ENCODE peak calls at places on chromosomes 4 and X, in seven cellular contexts. One of them, this sample, is unnamed.

GRCh38 chrX:77347572-77347971 is 99.6 kb upstream of the FGF16 start:
- DNase-seq in cardiac muscle cell: no peak
- DNase-seq in brain microvascular endothelial cell: no peak
- DNase-seq in stomach: no peak
- DNase-seq in LNCaP clone FGC: no peak
- DNase-seq in psoas muscle: no peak
- DNase-seq in A549: no peak
- DNase-seq in this sample: no peak

GRCh38 chr4:101790521-101791188 is at the start of gene BANK1:
- DNase-seq in stomach: peak
- DNase-seq in psoas muscle: peak
- DNase-seq in LNCaP clone FGC: no peak
- DNase-seq in A549: peak
- DNase-seq in cardiac muscle cell: peak
- DNase-seq in brain microvascular endothelial cell: no peak
- DNase-seq in this sample: no peak

GRCh38 chrX:56113785-56114436 is 118.2 kb upstream of the KLF8 start:
- DNase-seq in stomach: no peak
- DNase-seq in brain microvascular endothelial cell: no peak
- DNase-seq in A549: no peak
- DNase-seq in LNCaP clone FGC: no peak
- DNase-seq in cardiac muscle cell: no peak
- DNase-seq in psoas muscle: no peak
- DNase-seq in this sample: no peak

GRCh38 chr4:109671350-109671749 is 31.9 kb downstream of the CASP6 start:
- DNase-seq in cardiac muscle cell: no peak
- DNase-seq in A549: no peak
- DNase-seq in brain microvascular endothelial cell: no peak
- DNase-seq in stomach: no peak
- DNase-seq in LNCaP clone FGC: no peak
- DNase-seq in psoas muscle: no peak
- DNase-seq in this sample: no peak

GRCh38 chr4:94076498-94076897 is 131.2 kb upstream of the SMARCAD1 start:
- DNase-seq in stomach: no peak
- DNase-seq in LNCaP clone FGC: no peak
- DNase-seq in psoas muscle: no peak
- DNase-seq in brain microvascular endothelial cell: no peak
- DNase-seq in cardiac muscle cell: no peak
- DNase-seq in A549: no peak
- DNase-seq in this sample: no peak

GRCh38 chr4:2042207-2042946 is 16.8 kb upstream of the NAT8L start:
- DNase-seq in brain microvascular endothelial cell: no peak
- DNase-seq in stomach: peak
- DNase-seq in LNCaP clone FGC: no peak
- DNase-seq in A549: no peak
- DNase-seq in psoas muscle: no peak
- DNase-seq in cardiac muscle cell: peak
- DNase-seq in this sample: peak

GRCh38 chr4:186666750-186667149 is 56.9 kb downstream of the FAT1 start:
- DNase-seq in LNCaP clone FGC: no peak
- DNase-seq in A549: no peak
- DNase-seq in brain microvascular endothelial cell: no peak
- DNase-seq in psoas muscle: no peak
- DNase-seq in cardiac muscle cell: no peak
- DNase-seq in stomach: no peak
- DNase-seq in this sample: peak

GRCh38 chr4:157075401-157075800 is 549 bp upstream of the GLRB start:
- DNase-seq in stomach: no peak
- DNase-seq in LNCaP clone FGC: no peak
- DNase-seq in cardiac muscle cell: no peak
- DNase-seq in psoas muscle: no peak
- DNase-seq in A549: no peak
- DNase-seq in brain microvascular endothelial cell: no peak
- DNase-seq in this sample: no peak

GRCh38 chr4:164405774-164406173 is 348.2 kb upstream of the SMIM31 start:
- DNase-seq in cardiac muscle cell: no peak
- DNase-seq in LNCaP clone FGC: no peak
- DNase-seq in brain microvascular endothelial cell: no peak
- DNase-seq in psoas muscle: no peak
- DNase-seq in A549: no peak
- DNase-seq in stomach: no peak
- DNase-seq in this sample: no peak

GRCh38 chrX:40298569-40298968 is 200.8 kb upstream of the BCOR start:
- DNase-seq in psoas muscle: no peak
- DNase-seq in A549: no peak
- DNase-seq in stomach: no peak
- DNase-seq in cardiac muscle cell: peak
- DNase-seq in brain microvascular endothelial cell: no peak
- DNase-seq in LNCaP clone FGC: no peak
- DNase-seq in this sample: no peak

GRCh38 chrX:26952213-26952612 is 510.9 kb downstream of the PPP4R3C start:
- DNase-seq in cardiac muscle cell: no peak
- DNase-seq in A549: no peak
- DNase-seq in LNCaP clone FGC: no peak
- DNase-seq in psoas muscle: no peak
- DNase-seq in stomach: no peak
- DNase-seq in brain microvascular endothelial cell: no peak
- DNase-seq in this sample: no peak

GRCh38 chr4:151658959-151659593 is 101.7 kb downstream of the GATB start:
- DNase-seq in psoas muscle: no peak
- DNase-seq in stomach: no peak
- DNase-seq in LNCaP clone FGC: no peak
- DNase-seq in cardiac muscle cell: no peak
- DNase-seq in brain microvascular endothelial cell: no peak
- DNase-seq in A549: no peak
- DNase-seq in this sample: peak

GRCh38 chr4:13933163-13933562 is 305.6 kb upstream of the BOD1L1 start:
- DNase-seq in cardiac muscle cell: peak
- DNase-seq in A549: no peak
- DNase-seq in psoas muscle: no peak
- DNase-seq in LNCaP clone FGC: no peak
- DNase-seq in brain microvascular endothelial cell: no peak
- DNase-seq in stomach: no peak
- DNase-seq in this sample: peak
- TF ChIP-seq CTCF in cardiac muscle cell: peak
- TF ChIP-seq CTCF in A549: no peak
- TF ChIP-seq CTCF in psoas muscle: no peak
- TF ChIP-seq CTCF in LNCaP clone FGC: no peak
- TF ChIP-seq CTCF in brain microvascular endothelial cell: peak
- TF ChIP-seq CTCF in stomach: no peak
- TF ChIP-seq CTCF in this sample: peak

GRCh38 chr4:10944321-10944720 is 259.8 kb upstream of the CLNK start:
- DNase-seq in stomach: no peak
- DNase-seq in psoas muscle: no peak
- DNase-seq in LNCaP clone FGC: no peak
- DNase-seq in cardiac muscle cell: no peak
- DNase-seq in brain microvascular endothelial cell: no peak
- DNase-seq in A549: no peak
- DNase-seq in this sample: no peak
- H3K4me3 ChIP-seq in stomach: no peak
- H3K4me3 ChIP-seq in psoas muscle: no peak
- H3K4me3 ChIP-seq in LNCaP clone FGC: no peak
- H3K4me3 ChIP-seq in cardiac muscle cell: no peak
- H3K4me3 ChIP-seq in brain microvascular endothelial cell: no peak
- H3K4me3 ChIP-seq in A549: no peak
- H3K4me3 ChIP-seq in this sample: no peak

DNA sequence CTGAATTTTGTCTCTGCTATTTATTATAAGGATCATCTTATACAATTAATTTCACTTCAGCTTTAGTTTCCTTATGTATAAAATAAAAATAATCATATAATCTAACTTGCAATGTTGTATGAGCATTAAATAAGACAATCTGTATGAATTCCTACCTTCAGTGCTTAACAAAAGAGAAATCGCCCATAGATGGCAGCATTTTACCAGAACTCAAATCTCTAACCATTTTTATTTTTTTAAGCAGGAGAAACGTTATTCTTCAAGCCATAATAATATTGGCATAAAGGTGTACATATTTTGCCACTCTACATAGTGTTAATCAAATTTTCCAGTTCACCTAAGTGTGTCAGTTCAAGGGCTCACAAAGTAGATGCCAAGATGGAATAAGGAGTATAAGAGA is 78.8 kb downstream of the TMEM47 start:
- DNase-seq in A549: peak
- DNase-seq in cardiac muscle cell: peak
- DNase-seq in psoas muscle: no peak
- DNase-seq in stomach: no peak
- DNase-seq in LNCaP clone FGC: peak
- DNase-seq in brain microvascular endothelial cell: peak
- DNase-seq in this sample: peak
- TF ChIP-seq CTCF in A549: peak
- TF ChIP-seq CTCF in cardiac muscle cell: peak
- TF ChIP-seq CTCF in psoas muscle: peak
- TF ChIP-seq CTCF in stomach: peak
- TF ChIP-seq CTCF in LNCaP clone FGC: peak
- TF ChIP-seq CTCF in brain microvascular endothelial cell: peak
- TF ChIP-seq CTCF in this sample: peak

DNA sequence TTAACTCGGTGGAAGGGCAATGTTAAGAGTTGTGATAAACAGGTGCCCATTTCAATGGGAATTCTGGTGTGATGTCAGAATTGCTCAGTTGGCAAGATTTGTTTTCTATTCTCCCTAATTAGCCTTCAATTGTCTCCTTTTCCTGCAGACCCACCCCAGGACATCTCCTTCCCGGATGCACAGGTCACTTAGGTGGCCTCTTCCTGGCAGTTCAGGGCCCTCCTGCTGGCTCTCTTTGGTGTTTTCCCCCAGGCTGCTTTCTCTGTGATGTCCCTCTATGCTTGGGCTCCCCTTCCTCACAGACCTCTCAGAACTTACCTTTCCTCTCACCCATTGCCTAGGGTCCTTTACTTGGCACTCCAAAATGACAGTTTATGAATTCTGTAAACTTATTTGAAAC is 126.3 kb downstream of the GPAT3 start:
- DNase-seq in LNCaP clone FGC: no peak
- DNase-seq in brain microvascular endothelial cell: no peak
- DNase-seq in psoas muscle: no peak
- DNase-seq in cardiac muscle cell: no peak
- DNase-seq in A549: no peak
- DNase-seq in stomach: no peak
- DNase-seq in this sample: no peak
- H3K4me3 ChIP-seq in LNCaP clone FGC: no peak
- H3K4me3 ChIP-seq in brain microvascular endothelial cell: no peak
- H3K4me3 ChIP-seq in psoas muscle: no peak
- H3K4me3 ChIP-seq in cardiac muscle cell: no peak
- H3K4me3 ChIP-seq in A549: no peak
- H3K4me3 ChIP-seq in stomach: no peak
- H3K4me3 ChIP-seq in this sample: no peak

GRCh38 chrX:136572030-136572429 is 40.0 kb downstream of the VGLL1 start:
- DNase-seq in cardiac muscle cell: no peak
- DNase-seq in LNCaP clone FGC: no peak
- DNase-seq in A549: no peak
- DNase-seq in brain microvascular endothelial cell: no peak
- DNase-seq in psoas muscle: no peak
- DNase-seq in stomach: no peak
- DNase-seq in this sample: no peak
- TF ChIP-seq CTCF in cardiac muscle cell: no peak
- TF ChIP-seq CTCF in LNCaP clone FGC: no peak
- TF ChIP-seq CTCF in A549: no peak
- TF ChIP-seq CTCF in brain microvascular endothelial cell: no peak
- TF ChIP-seq CTCF in psoas muscle: no peak
- TF ChIP-seq CTCF in stomach: no peak
- TF ChIP-seq CTCF in this sample: no peak

GRCh38 chr4:25879587-25879986 is 16.8 kb upstream of the SEL1L3 start:
- DNase-seq in cardiac muscle cell: no peak
- DNase-seq in psoas muscle: no peak
- DNase-seq in brain microvascular endothelial cell: no peak
- DNase-seq in A549: no peak
- DNase-seq in stomach: no peak
- DNase-seq in LNCaP clone FGC: no peak
- DNase-seq in this sample: no peak

GRCh38 chr4:25879991-25880641 is 17.3 kb upstream of the SEL1L3 start:
- DNase-seq in brain microvascular endothelial cell: no peak
- DNase-seq in cardiac muscle cell: no peak
- DNase-seq in stomach: no peak
- DNase-seq in psoas muscle: no peak
- DNase-seq in LNCaP clone FGC: no peak
- DNase-seq in A549: no peak
- DNase-seq in this sample: peak

GRCh38 chr4:25878676-25879075 is 15.9 kb upstream of the SEL1L3 start:
- DNase-seq in brain microvascular endothelial cell: no peak
- DNase-seq in cardiac muscle cell: no peak
- DNase-seq in LNCaP clone FGC: no peak
- DNase-seq in A549: no peak
- DNase-seq in psoas muscle: no peak
- DNase-seq in stomach: no peak
- DNase-seq in this sample: no peak

GRCh38 chr4:25881187-25881586 is 18.4 kb upstream of the SEL1L3 start:
- DNase-seq in psoas muscle: no peak
- DNase-seq in LNCaP clone FGC: no peak
- DNase-seq in A549: no peak
- DNase-seq in cardiac muscle cell: no peak
- DNase-seq in brain microvascular endothelial cell: no peak
- DNase-seq in stomach: no peak
- DNase-seq in this sample: no peak

GRCh38 chr4:25879091-25879584 is 16.4 kb upstream of the SEL1L3 start:
- DNase-seq in A549: no peak
- DNase-seq in stomach: no peak
- DNase-seq in cardiac muscle cell: no peak
- DNase-seq in brain microvascular endothelial cell: no peak
- DNase-seq in psoas muscle: no peak
- DNase-seq in LNCaP clone FGC: no peak
- DNase-seq in this sample: no peak
- H3K4me3 ChIP-seq in A549: no peak
- H3K4me3 ChIP-seq in stomach: no peak
- H3K4me3 ChIP-seq in cardiac muscle cell: no peak
- H3K4me3 ChIP-seq in brain microvascular endothelial cell: no peak
- H3K4me3 ChIP-seq in psoas muscle: no peak
- H3K4me3 ChIP-seq in LNCaP clone FGC: no peak
- H3K4me3 ChIP-seq in this sample: no peak

This sample was measured in fibroblast of villous mesenchyme.